ENCODE peak calls at places on chromosomes 3 and 15, in nine cellular contexts. I, D, W, O, Y, N, A, V and M are unnamed samples.

GRCh38 chr3:190086191-190086590 is 34.5 kb downstream of the P3H2 start:
- DNase-seq in D (no peak), W (no peak), Y (no peak), I (no peak), O (no peak), N (no peak), A (no peak), V (no peak), M (no peak)

GRCh38 chr3:86774082-86774691 is 216.8 kb downstream of the VGLL3 start:
- DNase-seq in D (peak; percentile 58), O (no peak), A (no peak), N (no peak), W (no peak), V (peak; percentile 16), Y (no peak), I (peak; percentile 9), M (peak; percentile 51)

GRCh38 chr3:99845335-99845734 is 27.7 kb downstream of the CMSS1 start:
- DNase-seq in Y (no peak), A (no peak), W (no peak), I (no peak), N (no peak), V (no peak), O (no peak), D (no peak), M (no peak)

GRCh38 chr3:33439421-33440327 is 531 bp downstream of the UBP1 start:
- DNase-seq in Y (no peak), V (peak; percentile 17), N (peak; percentile 52), O (peak; percentile 82), W (peak; percentile 74), A (peak; percentile 47), D (peak; percentile 15), I (peak; percentile 21), M (peak; percentile 26)

GRCh38 chr3:159803444-159803843 is 185.2 kb upstream of the IL12A start:
- DNase-seq in W (no peak), A (no peak), O (no peak), Y (no peak), V (peak; percentile 42), D (peak; percentile 82), I (no peak), N (no peak), M (no peak)

GRCh38 chr3:119841808-119842471 is 60.0 kb downstream of the NR1I2 start:
- DNase-seq in W (no peak), I (no peak), A (no peak), N (no peak), V (no peak), Y (no peak), D (peak; percentile 29), O (no peak), M (no peak)

GRCh38 chr15:43187544-43188155 is 2.4 kb downstream of the CCNDBP1 start:
- DNase-seq in W (no peak), N (no peak), A (no peak), D (peak; percentile 80), I (peak; percentile 53), O (no peak), V (peak; percentile 36), Y (no peak), M (peak; percentile 77)

GRCh38 chr3:61562042-61562809 is 855 bp downstream of the PTPRG start:
- DNase-seq in Y (peak; percentile 69), N (peak; percentile 38), I (no peak), W (peak; percentile 63), V (no peak), D (peak; percentile 31), A (no peak), O (peak; percentile 65), M (no peak)

GRCh38 chr3:196193738-196194541 is 17.3 kb downstream of the ZDHHC19 start:
- DNase-seq in W (peak; percentile 84), A (no peak), N (peak; percentile 48), D (no peak), Y (peak; percentile 54), V (no peak), I (no peak), O (no peak), M (no peak)

GRCh38 chr15:43132830-43133428 is 457 bp upstream of the TMEM62 start:
- DNase-seq in O (no peak), V (no peak), I (no peak), D (no peak), Y (no peak), N (no peak), W (no peak), A (no peak), M (no peak)

GRCh38 chr3:110459021-110459420 is 612.6 kb upstream of the NECTIN3 start:
- DNase-seq in V (peak; percentile 3), A (no peak), I (peak; percentile 7), N (no peak), W (no peak), D (no peak), O (no peak), Y (no peak), M (no peak)

GRCh38 chr3:86990171-86990733 is 697 bp downstream of the VGLL3 start:
- DNase-seq in O (peak; percentile 71), N (peak; percentile 45), D (peak; percentile 26), V (no peak), I (no peak), A (peak; percentile 56), W (peak; percentile 62), Y (peak; percentile 65), M (peak; percentile 51)

GRCh38 chr3:183537295-183537730 is 18.2 kb downstream of the KLHL6 start:
- DNase-seq in I (no peak), W (no peak), N (peak; percentile 22), O (no peak), Y (peak; percentile 85), A (no peak), V (peak; percentile 70), D (peak; percentile 49), M (peak; percentile 63)

GRCh38 chr15:64636541-64636940 is 138.8 kb downstream of the RBPMS2 start:
- DNase-seq in O (no peak), V (no peak), Y (no peak), W (no peak), D (no peak), I (no peak), A (no peak), N (no peak), M (no peak)

GRCh38 chr3:45001738-45002137 is 24.4 kb upstream of the CLEC3B start:
- DNase-seq in W (no peak), V (no peak), I (no peak), N (no peak), O (no peak), A (no peak), Y (no peak), D (no peak), M (no peak)

GRCh38 chr3:45003859-45004258 is 22.2 kb upstream of the CLEC3B start:
- DNase-seq in V (no peak), N (no peak), D (no peak), Y (no peak), I (no peak), A (no peak), W (no peak), O (no peak), M (no peak)

GRCh38 chr3:45003406-45003805 is 22.7 kb upstream of the CLEC3B start:
- DNase-seq in W (no peak), A (no peak), V (no peak), I (no peak), O (no peak), D (no peak), Y (no peak), N (no peak), M (no peak)

GRCh38 chr3:45002139-45002660 is 23.9 kb upstream of the CLEC3B start:
- DNase-seq in I (peak; percentile 16), N (no peak), W (no peak), O (no peak), Y (no peak), V (no peak), D (no peak), A (no peak), M (no peak)

GRCh38 chr3:45002680-45003079 is 23.4 kb upstream of the CLEC3B start:
- DNase-seq in A (no peak), D (no peak), Y (no peak), V (no peak), O (no peak), W (no peak), N (no peak), I (no peak), M (no peak)
- H3K36me3 ChIP-seq in A (no peaks in the 10 kb centered on the region), D (peaks cover 34% of the 10 kb centered on the region), Y (peaks cover 3% of the 10 kb centered on the region), V (peaks cover 35% of the 10 kb centered on the region), O (peaks cover 7% of the 10 kb centered on the region), W (no peaks in the 10 kb centered on the region), N (no peaks in the 10 kb centered on the region), I (peaks cover 30% of the 10 kb centered on the region), M (peaks cover 18% of the 10 kb centered on the region)

DNA sequence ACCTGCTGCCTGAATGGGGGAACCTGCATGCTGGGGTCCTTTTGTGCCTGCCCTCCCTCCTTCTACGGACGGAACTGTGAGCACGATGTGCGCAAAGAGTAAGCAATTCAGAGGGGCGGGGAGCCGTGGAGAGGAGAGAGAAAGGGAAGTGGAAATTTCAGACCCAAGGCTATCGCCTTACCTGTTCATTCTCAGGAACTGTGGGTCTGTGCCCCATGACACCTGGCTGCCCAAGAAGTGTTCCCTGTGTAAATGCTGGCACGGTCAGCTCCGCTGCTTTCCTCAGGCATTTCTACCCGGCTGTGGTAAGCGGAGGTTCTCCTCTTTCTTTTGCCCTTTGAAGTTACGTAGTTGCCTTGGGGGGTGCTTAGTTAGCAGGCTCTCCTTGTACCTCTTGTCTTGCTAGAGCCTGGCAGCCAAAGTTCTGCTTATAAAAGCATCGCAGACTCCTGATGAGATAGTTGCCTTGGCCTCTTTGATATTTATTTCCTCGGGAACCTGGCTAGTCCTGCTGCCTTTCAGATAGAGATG is 13.7 kb upstream of the LRRC2 start:
- DNase-seq in V (no peak), A (no peak), D (no peak), Y (no peak), O (no peak), N (no peak), W (no peak), I (no peak), M (no peak)
- H3K4me3 ChIP-seq in V (no peak overlapping the region), A (no peak overlapping the region), D (no peak overlapping the region), Y (no peak overlapping the region), O (no peak overlapping the region), N (no peak overlapping the region), W (no peak overlapping the region), I (no peak overlapping the region), M (no peak overlapping the region)

DNA sequence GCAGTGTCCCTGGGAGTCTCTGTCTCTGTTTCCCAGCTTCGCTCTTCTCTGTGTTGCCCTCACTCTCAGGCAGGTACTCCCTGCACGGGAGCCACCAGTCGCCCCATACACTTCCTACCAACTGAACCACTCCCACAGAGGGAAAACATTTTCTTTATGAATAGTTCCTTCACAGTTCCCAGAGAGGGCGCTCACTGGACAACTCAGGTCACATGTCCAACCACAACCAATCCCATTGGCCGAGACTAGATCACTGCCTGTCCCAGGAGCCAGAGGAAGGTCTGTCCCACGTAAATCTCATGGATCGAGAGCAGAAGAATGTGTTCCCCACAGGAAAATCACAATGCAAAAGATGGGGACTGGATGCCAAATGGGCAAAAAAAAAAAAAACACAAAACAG is 26.1 kb downstream of the GRK7 start:
- DNase-seq in N (no peak), I (peak; percentile 19), D (no peak), W (no peak), O (no peak), A (no peak), Y (no peak), V (no peak), M (no peak)
- TF ChIP-seq CTCF in N (no peak), I (no peak), D (no peak), W (no peak), O (no peak), A (no peak), Y (no peak), V (no peak), M (no peak)

DNA sequence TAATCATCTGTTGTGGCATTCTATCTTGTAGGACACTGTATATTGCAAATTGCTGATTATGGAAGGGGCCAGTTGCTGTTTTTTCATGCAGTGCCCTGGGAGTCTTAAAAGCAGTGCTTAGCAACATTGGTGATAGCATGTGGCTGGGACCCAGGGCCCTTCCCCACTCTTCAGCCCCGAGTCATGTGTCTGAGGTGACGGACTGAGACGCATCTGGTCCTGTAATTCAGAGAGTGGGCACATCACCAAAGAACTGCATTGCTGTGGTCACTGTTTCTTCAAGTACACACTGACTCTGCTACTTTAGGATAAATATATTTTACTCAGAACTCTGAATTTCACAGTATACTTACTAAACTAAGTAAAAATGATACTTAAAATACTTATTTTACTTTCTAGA is 63.4 kb downstream of the SNRK start:
- DNase-seq in V (peak; percentile 66), A (no peak), W (no peak), D (peak; percentile 54), Y (no peak), I (no peak), O (no peak), N (no peak), M (no peak)
- H3K36me3 ChIP-seq in V (peaks cover 10% of the 10 kb centered on the region), A (no peaks in the 10 kb centered on the region), W (peaks cover 31% of the 10 kb centered on the region), D (peaks cover 29% of the 10 kb centered on the region), Y (peaks cover 8% of the 10 kb centered on the region), I (peaks cover 24% of the 10 kb centered on the region), O (peaks cover 18% of the 10 kb centered on the region), N (no peaks in the 10 kb centered on the region), M (peaks cover 6% of the 10 kb centered on the region)